ENCODE peak calls at places on chromosome 15, in five cellular contexts. P is cardiac fibroblast, L is astrocyte of the spinal cord, F is sigmoid colon, X is IMR-90. M is an unnamed sample.

GRCh38 chr15:74695597-74696397 is at the start of gene EDC3:
- DNase-seq in P (peak; percentile 80), L (peak; percentile 79), F (peak; percentile 91), X (peak; percentile 77), M (peak; percentile 16)

GRCh38 chr15:60656491-60657284 is 177.7 kb upstream of the ICE2 start:
- DNase-seq in P (peak; percentile 70), L (peak; percentile 70), F (no peak), X (no peak), M (peak; percentile 18)

GRCh38 chr15:91488452-91488851 is 365.1 kb upstream of the SLCO3A1 start:
- DNase-seq in P (no peak), L (peak; percentile 4), F (no peak), X (peak; percentile 13), M (no peak)

GRCh38 chr15:73996939-73997338 is 2.4 kb downstream of the PML start:
- DNase-seq in P (peak; percentile 69), L (peak; percentile 43), F (peak; percentile 50), X (no peak), M (no peak)

GRCh38 chr15:94858011-94858410 is 626.6 kb downstream of the MCTP2 start:
- DNase-seq in P (no peak), L (no peak), F (no peak), X (no peak), M (no peak)

GRCh38 chr15:34085746-34086145 is 15.9 kb downstream of the EMC7 start:
- DNase-seq in P (no peak), L (peak; percentile 33), F (no peak), X (peak; percentile 55), M (peak; percentile 35)

GRCh38 chr15:48423342-48423741 is 92.1 kb downstream of the DUT start:
- DNase-seq in P (no peak), L (no peak), F (no peak), X (no peak), M (no peak)

GRCh38 chr15:31871887-31872281 is 158.4 kb upstream of the CHRNA7 start:
- DNase-seq in P (no peak), L (no peak), F (no peak), X (no peak), M (no peak)

GRCh38 chr15:91694131-91694828 is 159.2 kb upstream of the SLCO3A1 start:
- DNase-seq in P (peak; percentile 77), L (peak; percentile 74), F (peak; percentile 78), X (peak; percentile 23), M (peak; percentile 13)

GRCh38 chr15:88476635-88477038 is 9.1 kb downstream of the MRPS11 start:
- DNase-seq in P (peak; percentile 65), L (peak; percentile 33), F (no peak), X (peak; percentile 55), M (no peak)

GRCh38 chr15:48466825-48467224 is 135.6 kb downstream of the DUT start:
- DNase-seq in P (no peak), L (no peak), F (no peak), X (no peak), M (no peak)

GRCh38 chr15:57610130-57610529 is 18.4 kb downstream of the MYZAP start:
- DNase-seq in P (peak; percentile 31), L (peak; percentile 76), F (peak; percentile 94), X (peak; percentile 50), M (peak; percentile 93)

GRCh38 chr15:46961795-46962194 is 755.5 kb upstream of the SEMA6D start:
- DNase-seq in P (no peak), L (no peak), F (no peak), X (no peak), M (no peak)

GRCh38 chr15:78054518-78054917 is 23.0 kb downstream of the TBC1D2B start:
- DNase-seq in P (no peak), L (no peak), F (no peak), X (no peak), M (no peak)

GRCh38 chr15:66862111-66862815 is 160.2 kb downstream of the SMAD6 start:
- DNase-seq in P (no peak), L (no peak), F (no peak), X (no peak), M (no peak)

GRCh38 chr15:78929536-78930264 is 15.1 kb downstream of the CTSH start:
- DNase-seq in P (no peak), L (no peak), F (no peak), X (no peak), M (no peak)

GRCh38 chr15:39338251-39338650 is 242.6 kb upstream of the THBS1 start:
- DNase-seq in P (no peak), L (no peak), F (no peak), X (no peak), M (no peak)

GRCh38 chr15:96720251-96720650 is 389.8 kb downstream of the NR2F2 start:
- DNase-seq in P (no peak), L (no peak), F (no peak), X (no peak), M (no peak)

GRCh38 chr15:21260966-21261395 is 179.3 kb downstream of the POTEB3 start:
- DNase-seq in P (no peak), L (peak; percentile 1), F (peak; percentile 62), X (no peak), M (no peak)

GRCh38 chr15:72315706-72316370 is 4.1 kb downstream of the CELF6 start:
- DNase-seq in P (peak; percentile 29), L (no peak), F (no peak), X (no peak), M (no peak)

GRCh38 chr15:101135532-101136166 is 116.2 kb downstream of the CHSY1 start:
- DNase-seq in P (no peak), L (no peak), F (no peak), X (no peak), M (no peak)

GRCh38 chr15:69920232-69920631 is 177.5 kb downstream of the TLE3 start:
- DNase-seq in P (no peak), L (no peak), F (no peak), X (no peak), M (no peak)

GRCh38 chr15:41557673-41558399 is 1.2 kb upstream of the TYRO3 start:
- DNase-seq in P (peak; percentile 90), L (peak; percentile 79), F (peak; percentile 78), X (peak; percentile 67), M (no peak)

GRCh38 chr15:31402003-31402402 is 75.4 kb downstream of the KLF13 start:
- DNase-seq in P (no peak), L (no peak), F (no peak), X (no peak), M (no peak)

GRCh38 chr15:68556139-68556990 is 22.4 kb upstream of the CORO2B start:
- DNase-seq in P (no peak), L (no peak), F (no peak), X (no peak), M (no peak)

GRCh38 chr15:63372018-63372705 is 9.5 kb downstream of the CA12 start:
- DNase-seq in P (peak; percentile 94), L (peak; percentile 97), F (peak; percentile 74), X (peak; percentile 98), M (peak; percentile 96)

DNA sequence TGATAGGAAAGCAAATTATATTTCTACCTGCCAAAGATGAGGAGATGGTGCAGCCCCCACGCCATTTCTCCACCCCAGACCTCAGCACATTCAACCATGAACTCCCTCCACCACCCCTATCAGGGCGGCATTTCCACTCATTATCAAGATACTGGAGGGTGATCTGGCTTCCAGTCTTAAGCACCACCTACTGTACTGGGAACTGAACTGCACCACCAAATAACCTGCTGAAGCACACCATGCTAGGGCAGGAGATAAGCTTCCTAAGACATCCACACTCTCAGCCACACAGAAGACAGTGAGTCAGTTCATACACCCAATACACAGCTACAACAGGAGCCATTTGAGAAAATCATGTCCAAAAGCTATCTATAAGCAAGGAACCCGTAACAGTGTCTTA is 98.8 kb downstream of the FGF7 start:
- DNase-seq in P (peak; percentile 17), L (no peak), F (no peak), X (peak; percentile 33), M (no peak)
- TF ChIP-seq CTCF in P (peak; percentile 53), L (no peak), F (no peak), X (peak; percentile 19), M (peak; percentile 36)

DNA sequence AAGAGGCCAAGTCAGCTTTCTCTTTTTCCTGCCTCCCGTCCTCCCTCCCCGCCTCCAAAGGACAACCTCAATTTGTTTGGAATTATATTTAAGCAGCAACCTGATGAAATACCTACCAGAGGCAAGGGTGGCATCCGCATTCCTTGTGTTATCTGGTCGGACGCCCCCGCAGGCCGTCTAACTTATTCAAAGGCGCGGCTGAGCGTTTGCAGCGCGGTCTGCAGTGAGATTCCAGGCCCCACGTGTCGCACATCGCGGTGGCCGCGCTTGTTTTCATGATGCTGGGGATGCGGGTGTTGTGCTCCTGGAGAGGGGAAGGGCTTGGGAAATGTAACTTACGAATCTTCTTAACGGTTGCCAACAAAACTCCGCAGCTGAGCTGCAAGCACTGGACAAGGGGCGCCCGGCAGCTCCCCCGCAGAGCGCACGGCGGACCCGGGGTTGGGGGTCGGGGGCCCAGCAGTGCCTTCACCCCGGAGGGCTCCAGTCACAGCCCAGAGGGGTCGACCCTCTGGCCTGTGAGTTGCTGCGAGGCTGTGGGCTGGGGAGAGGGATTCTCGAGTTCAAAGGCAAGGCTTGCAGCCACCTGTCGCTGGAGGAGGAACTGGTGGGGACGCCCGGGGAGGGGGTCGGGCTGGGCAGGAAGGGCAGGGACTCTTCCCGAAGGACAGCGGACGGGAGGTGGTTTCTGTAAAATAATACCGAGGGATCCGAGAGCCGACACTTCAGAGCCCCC is 20.5 kb upstream of the RGMA start:
- DNase-seq in P (no peak), L (no peak), F (no peak), X (no peak), M (no peak)
- H3K4me3 ChIP-seq in P (no peak overlapping the region), L (no peak overlapping the region), F (no peak overlapping the region), X (no peak overlapping the region), M (no peak overlapping the region)

GRCh38 chr15:77034620-77035467 is 36.1 kb downstream of the TSPAN3 start:
- DNase-seq in P (peak; percentile 26), L (no peak), F (peak; percentile 49), X (no peak), M (no peak)
- TF ChIP-seq CTCF in P (peak; percentile 83), L (peak; percentile 82), F (no peak), X (peak; percentile 45), M (peak; percentile 75)

DNA sequence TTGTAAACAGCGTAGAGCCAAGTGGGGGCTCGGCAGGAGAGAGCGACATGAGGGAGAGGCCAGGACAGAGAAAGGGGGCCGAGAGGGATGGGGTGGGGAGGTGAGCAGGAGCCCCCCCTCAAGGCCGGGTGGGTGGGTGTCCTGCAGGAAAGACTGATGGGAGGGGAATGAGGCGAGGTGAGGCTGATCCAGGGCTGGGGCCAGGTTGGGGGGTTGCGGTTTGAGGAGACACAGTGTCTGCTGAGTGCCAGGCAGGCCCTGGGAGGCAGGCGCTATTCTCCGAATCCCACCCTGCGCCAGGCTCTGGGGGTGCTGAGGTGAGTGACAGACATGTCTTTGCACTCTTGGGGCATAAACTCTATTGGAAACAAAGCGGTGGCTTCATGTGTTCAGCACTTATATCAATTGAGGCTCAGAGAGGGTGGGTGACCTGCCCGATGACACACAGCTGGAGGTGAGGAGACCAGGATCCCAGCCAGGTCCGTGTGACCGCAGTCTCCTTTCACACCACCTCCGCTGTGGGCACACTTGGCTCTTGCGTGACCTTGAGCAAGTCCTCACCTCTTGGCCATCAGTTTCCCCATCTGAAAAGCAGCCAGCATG is 19.7 kb upstream of the CSPG4 start:
- DNase-seq in P (no peak), L (no peak), F (peak; percentile 73), X (no peak), M (no peak)
- H3K4me3 ChIP-seq in P (no peak overlapping the region), L (no peak overlapping the region), F (no peak overlapping the region), X (no peak overlapping the region), M (no peak overlapping the region)